ENCODE peak calls at places on chromosomes 16 and 17, in four cellular contexts. R is NCI-H1436; U is AML-193; C is activated T-helper 1 cell treated with anti-CD3 and anti-CD28 coated beads, Interleukin-12 subunit alpha, Interleukin-12 subunit beta, Interleukin-2, Interleukin-4 antibody, amounts not matched to agents 30 ng/mL and 10 ng/mL and 1 ng/mL, durations not matched to agents 14 hours and 24 hours and 36 hours. N is an unnamed sample.
A peak's percentile ranks its signal among the peaks of the same experiment; 100 is the strongest.

GRCh38 chr16:57899771-57900661 is 70.9 kb downstream of the CNGB1 start:
- DNase-seq in R (peak; percentile 45), U (peak; percentile 57), C (peak; percentile 61), N (peak; percentile 81)

GRCh38 chr17:40921026-40921425 is 16.4 kb downstream of the KRT23 start:
- DNase-seq in U (no peak), R (no peak), C (no peak), N (no peak)

GRCh38 chr16:7363397-7364053 is 30.9 kb downstream of the RBFOX1 start:
- DNase-seq in C (no peak), R (no peak), U (no peak), N (no peak)

GRCh38 chr17:29590979-29591736 is 1.7 kb upstream of the GIT1 start:
- DNase-seq in R (peak; percentile 68), C (no peak), U (peak; percentile 63), N (no peak)

GRCh38 chr16:79329163-79329521 is 271.4 kb downstream of the MAF start:
- DNase-seq in R (no peak), C (no peak), U (no peak), N (no peak)

GRCh38 chr16:66881014-66881417 is 701 bp downstream of the PDP2 start:
- DNase-seq in R (no peak), C (no peak), U (no peak), N (no peak)

GRCh38 chr17:66920965-66921364 is 43.5 kb upstream of the CACNG4 start:
- DNase-seq in C (no peak), U (no peak), R (no peak), N (no peak)

GRCh38 chr16:66566051-66566901 is at the start of gene CMTM1:
- DNase-seq in R (no peak), U (no peak), C (no peak), N (no peak)

GRCh38 chr16:50445603-50446250 is 76.9 kb upstream of the BRD7 start:
- DNase-seq in C (no peak), R (no peak), U (no peak), N (no peak)

GRCh38 chr17:77042688-77043330 is 98.0 kb upstream of the SEC14L1 start:
- DNase-seq in U (no peak), R (peak; percentile 79), C (no peak), N (no peak)

GRCh38 chr17:82477934-82478333 is 19.4 kb downstream of the NARF start:
- DNase-seq in R (no peak), U (no peak), C (no peak), N (peak; percentile 35)

GRCh38 chr17:9932481-9932880 is 27.4 kb upstream of the RCVRN start:
- DNase-seq in C (no peak), R (no peak), U (no peak), N (no peak)

GRCh38 chr17:75878174-75878998 is at the start of gene TRIM47:
- DNase-seq in U (no peak), R (peak; percentile 52), C (no peak), N (peak; percentile 28)

GRCh38 chr16:56967733-56968132 is 6.0 kb downstream of the CETP start:
- DNase-seq in U (peak; percentile 20), R (no peak), C (no peak), N (no peak)

GRCh38 chr17:76714822-76715461 is 4.2 kb upstream of the MXRA7 start:
- DNase-seq in C (peak; percentile 62), R (peak; percentile 38), U (peak; percentile 64), N (peak; percentile 78)

GRCh38 chr16:1863681-1864460 is 8.1 kb downstream of the MEIOB start:
- DNase-seq in C (no peak), U (peak; percentile 52), R (peak; percentile 50), N (no peak)

GRCh38 chr16:69105501-69106361 is at the start of gene HAS3:
- DNase-seq in C (peak; percentile 25), U (peak; percentile 56), R (peak; percentile 45), N (peak; percentile 36)

GRCh38 chr17:60720763-60721531 is 43.3 kb downstream of the BCAS3 start:
- DNase-seq in U (peak; percentile 72), C (peak; percentile 21), R (peak; percentile 66), N (peak; percentile 30)

GRCh38 chr16:79169239-79169638 is 431.3 kb downstream of the MAF start:
- DNase-seq in U (no peak), R (no peak), C (peak; percentile 11), N (peak; percentile 48)

GRCh38 chr17:77613181-77613580 is 345.3 kb upstream of the TNRC6C start:
- DNase-seq in C (no peak), U (no peak), R (no peak), N (no peak)

GRCh38 chr17:46935658-46936266 is 12.8 kb downstream of the GOSR2 start:
- DNase-seq in U (no peak), C (no peak), R (no peak), N (no peak)

GRCh38 chr17:70256751-70257150 is 87.4 kb downstream of the KCNJ2 start:
- DNase-seq in U (no peak), R (no peak), C (no peak), N (no peak)

GRCh38 chr17:15926039-15926740 is 18.7 kb upstream of the ADORA2B start:
- DNase-seq in U (no peak), R (no peak), C (no peak), N (no peak)